ENCODE peak calls at places on chromosomes 3 and 15, in four cellular contexts. P is activated naive CD4-positive, alpha-beta T cell treated with anti-CD3 and anti-CD28 coated beads for 36 hours; B is astrocyte of the spinal cord; S is globus pallidus. N is an unnamed sample.

GRCh38 chr3:42080452-42080872 is 10.7 kb upstream of the TRAK1 start:
- DNase-seq in B (no peak), P (peak; percentile 40), S (peak; percentile 80), N (peak; percentile 61)

GRCh38 chr3:184168363-184169120 is 6.1 kb upstream of the AP2M1 start:
- DNase-seq in S (no peak), B (peak; percentile 79), P (no peak), N (no peak)

GRCh38 chr3:32888739-32889138 is 62.7 kb upstream of the CCR4 start:
- DNase-seq in S (no peak), P (no peak), B (no peak), N (no peak)

GRCh38 chr15:71634820-71635219 is 175.5 kb upstream of the NR2E3 start:
- DNase-seq in P (no peak), S (no peak), B (peak; percentile 47), N (no peak)

GRCh38 chr3:158683216-158683975 is 10.9 kb upstream of the LXN start:
- DNase-seq in P (no peak), S (no peak), B (peak; percentile 37), N (no peak)

GRCh38 chr15:86802244-86802643 is 722.6 kb downstream of the AGBL1 start:
- DNase-seq in P (no peak), B (no peak), S (no peak), N (no peak)

GRCh38 chr15:67018451-67018850 is 47.0 kb upstream of the SMAD3 start:
- DNase-seq in B (no peak), P (no peak), S (no peak), N (no peak)

GRCh38 chr3:167952969-167953368 is 142.8 kb downstream of the GOLIM4 start:
- DNase-seq in B (no peak), S (no peak), P (no peak), N (no peak)

GRCh38 chr3:13007251-13007941 is 65.8 kb downstream of the IQSEC1 start:
- DNase-seq in B (no peak), S (no peak), P (no peak), N (no peak)

GRCh38 chr3:66076861-66077495 is 38.3 kb upstream of the MAGI1 start:
- DNase-seq in S (no peak), B (no peak), P (no peak), N (peak; percentile 43)